ENCODE peak calls at places on chromosomes 4 and X, in ten cellular contexts. G is aorta; Q is upper lobe of right lung; M is Karpas-422; O is sigmoid colon; Y is colonic mucosa; B is effector memory CD4-positive, alpha-beta T cell; D is SK-N-SH; J is CD8-positive, alpha-beta memory T cell; A is ascending aorta. U is an unnamed sample.

GRCh38 chrX:78514852-78515251 is 144.3 kb downstream of the RTL3 start:
- DNase-seq in G (no peak), Q (no peak), M (peak; percentile 41), O (no peak), Y (no peak), B (no peak), D (no peak), J (no peak), A (no peak), U (peak; percentile 76)

GRCh38 chr4:110196206-110196870 is 2.1 kb downstream of the ELOVL6 start:
- DNase-seq in G (peak; percentile 56), Q (peak; percentile 83), M (peak; percentile 80), O (peak; percentile 66), Y (peak; percentile 78), B (no peak), D (peak; percentile 79), J (peak; percentile 57), A (peak; percentile 64), U (peak; percentile 79)

GRCh38 chrX:110992611-110993010 is 103.4 kb upstream of the PAK3 start:
- DNase-seq in G (no peak), Q (no peak), M (peak; percentile 73), O (no peak), Y (peak; percentile 19), B (peak; percentile 3), D (peak; percentile 24), J (peak; percentile 49), A (no peak), U (peak; percentile 65)

GRCh38 chr4:16524911-16525574 is 298.8 kb upstream of the TAPT1 start:
- DNase-seq in G (no peak), Q (no peak), M (no peak), O (no peak), Y (no peak), B (no peak), D (no peak), J (no peak), A (no peak), U (no peak)

GRCh38 chr4:31104596-31104995 is 384.4 kb downstream of the PCDH7 start:
- DNase-seq in G (no peak), Q (no peak), M (no peak), O (no peak), Y (no peak), B (no peak), D (no peak), J (no peak), A (no peak), U (no peak)

GRCh38 chrX:130566028-130566683 is 164.4 kb downstream of the RBMX2 start:
- DNase-seq in G (no peak), Q (no peak), M (no peak), O (no peak), Y (no peak), B (no peak), D (no peak), J (no peak), A (no peak), U (no peak)

GRCh38 chr4:173039617-173040176 is 128.9 kb upstream of the GALNT7 start:
- DNase-seq in G (no peak), Q (no peak), M (no peak), O (no peak), Y (no peak), B (no peak), D (no peak), J (no peak), A (no peak), U (no peak)

GRCh38 chr4:104501290-104501689 is 6.6 kb upstream of the CXXC4 start:
- DNase-seq in G (no peak), Q (no peak), M (no peak), O (no peak), Y (no peak), B (no peak), D (no peak), J (no peak), A (no peak), U (peak; percentile 28)

GRCh38 chrX:40912576-40912975 is 172.7 kb upstream of the USP9X start:
- DNase-seq in G (no peak), Q (no peak), M (no peak), O (no peak), Y (no peak), B (no peak), D (no peak), J (no peak), A (no peak), U (no peak)

GRCh38 chr4:28101583-28101982 is 1240.9 kb downstream of the STIM2 start:
- DNase-seq in G (no peak), Q (no peak), M (no peak), O (no peak), Y (no peak), B (no peak), D (no peak), J (no peak), A (no peak), U (no peak)

GRCh38 chr4:94976371-94977011 is 218.7 kb downstream of the BMPR1B start:
- DNase-seq in G (no peak), Q (no peak), M (no peak), O (no peak), Y (no peak), B (no peak), D (no peak), J (no peak), A (no peak), U (no peak)

GRCh38 chr4:189092596-189092995 is 848.1 kb upstream of the FRG1 start:
- DNase-seq in G (no peak), Q (no peak), M (peak; percentile 58), O (no peak), Y (no peak), B (no peak), D (no peak), J (no peak), A (no peak), U (no peak)

GRCh38 chr4:102037566-102037965 is 247.0 kb downstream of the BANK1 start:
- DNase-seq in G (no peak), Q (no peak), M (no peak), O (no peak), Y (no peak), B (no peak), D (no peak), J (no peak), A (no peak), U (no peak)

GRCh38 chr4:4480205-4480604 is 61.6 kb downstream of the STX18 start:
- DNase-seq in G (no peak), Q (no peak), M (no peak), O (no peak), Y (no peak), B (no peak), D (no peak), J (no peak), A (no peak), U (no peak)

DNA sequence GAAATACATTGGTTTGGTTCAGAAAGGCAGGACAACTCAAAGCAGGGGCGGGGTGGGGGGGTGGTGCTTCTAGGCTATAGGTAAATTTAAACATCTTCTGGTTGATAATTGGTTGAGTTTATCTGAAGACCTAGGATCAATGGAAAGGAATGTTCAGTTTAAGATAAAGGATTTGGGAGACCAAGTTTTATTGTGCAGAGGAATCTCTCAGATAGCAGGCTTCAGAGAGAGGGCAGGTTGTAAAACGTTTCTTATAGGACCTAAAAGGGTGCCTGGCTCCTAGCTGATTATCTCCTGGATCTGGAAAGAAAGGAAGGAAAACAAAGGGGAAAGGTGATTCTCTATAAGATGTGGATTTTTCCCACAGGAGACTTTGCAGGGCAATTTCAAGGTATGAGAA is 94.0 kb downstream of the TMEM47 start:
- DNase-seq in G (no peak), Q (no peak), M (no peak), O (no peak), Y (no peak), B (no peak), D (no peak), J (no peak), A (no peak), U (peak; percentile 19)
- H3K4me1 ChIP-seq in G (no peaks in the 10 kb centered on the region), Q (no peaks in the 10 kb centered on the region), M (no peaks in the 10 kb centered on the region), O (no peaks in the 10 kb centered on the region), Y (no peaks in the 10 kb centered on the region), B (no peaks in the 10 kb centered on the region), D (peaks cover 5% of the 10 kb centered on the region), J (no peaks in the 10 kb centered on the region), A (no peaks in the 10 kb centered on the region), U (peaks cover 11% of the 10 kb centered on the region)

GRCh38 chrX:19866626-19867410 is 20.6 kb downstream of the SH3KBP1 start:
- DNase-seq in G (no peak), Q (no peak), M (no peak), O (no peak), Y (no peak), B (no peak), D (no peak), J (no peak), A (no peak), U (no peak)

GRCh38 chrX:19864736-19865135 is 22.7 kb downstream of the SH3KBP1 start:
- DNase-seq in G (no peak), Q (no peak), M (peak; percentile 86), O (no peak), Y (no peak), B (no peak), D (no peak), J (no peak), A (no peak), U (no peak)

GRCh38 chrX:19867411-19867732 is 20.0 kb downstream of the SH3KBP1 start:
- DNase-seq in G (no peak), Q (no peak), M (no peak), O (no peak), Y (no peak), B (no peak), D (no peak), J (no peak), A (no peak), U (no peak)

GRCh38 chrX:19867938-19868337 is 19.5 kb downstream of the SH3KBP1 start:
- DNase-seq in G (no peak), Q (no peak), M (no peak), O (no peak), Y (no peak), B (no peak), D (no peak), J (no peak), A (no peak), U (no peak)

GRCh38 chrX:19865567-19866363 is 21.6 kb downstream of the SH3KBP1 start:
- DNase-seq in G (no peak), Q (no peak), M (peak; percentile 63), O (no peak), Y (no peak), B (no peak), D (no peak), J (no peak), A (no peak), U (no peak)
- H3K4me3 ChIP-seq in G (no peak overlapping the region), Q (no peak overlapping the region), M (peak overlapping the region; percentile 53), O (no peak overlapping the region), Y (no peak overlapping the region), B (no peak overlapping the region), D (no peak overlapping the region), J (no peak overlapping the region), A (no peak overlapping the region), U (no peak overlapping the region)

DNA sequence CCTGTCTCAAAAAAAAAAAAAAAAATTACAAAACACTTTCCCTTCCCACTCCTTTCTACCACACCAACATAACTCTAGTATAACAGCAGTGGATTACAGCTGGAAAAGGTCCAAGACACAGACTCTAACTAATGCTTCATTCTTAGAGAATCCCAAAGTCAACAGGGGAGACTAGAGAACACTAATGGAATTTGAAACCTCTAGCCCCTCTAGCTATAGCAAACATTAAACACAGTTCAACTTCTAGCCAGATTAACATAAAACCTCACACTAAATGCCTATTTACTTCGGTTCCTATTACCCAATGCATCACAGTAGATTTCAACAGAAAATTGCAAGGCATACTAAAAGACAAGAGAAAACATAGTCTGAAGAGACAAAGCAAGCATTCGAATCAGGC is 10.5 kb upstream of the DHX15 start:
- DNase-seq in G (no peak), Q (no peak), M (no peak), O (no peak), Y (no peak), B (no peak), D (no peak), J (no peak), A (no peak), U (no peak)
- H3K9me3 ChIP-seq in G (peaks cover 2% of the 10 kb centered on the region), Q (no peaks in the 10 kb centered on the region), M (peaks cover 11% of the 10 kb centered on the region), O (no peaks in the 10 kb centered on the region), Y (no peaks in the 10 kb centered on the region), B (no peaks in the 10 kb centered on the region), D (no peaks in the 10 kb centered on the region), J (no peaks in the 10 kb centered on the region), A (no peaks in the 10 kb centered on the region), U (no peaks in the 10 kb centered on the region)

GRCh38 chrX:81957900-81958545 is 756.1 kb downstream of the SH3BGRL start:
- DNase-seq in G (no peak), Q (no peak), M (peak; percentile 68), O (no peak), Y (no peak), B (no peak), D (peak; percentile 24), J (no peak), A (no peak), U (peak; percentile 26)
- H3K4me1 ChIP-seq in G (no peaks in the 10 kb centered on the region), Q (no peaks in the 10 kb centered on the region), M (no peaks in the 10 kb centered on the region), O (no peaks in the 10 kb centered on the region), Y (no peaks in the 10 kb centered on the region), B (no peaks in the 10 kb centered on the region), D (no peaks in the 10 kb centered on the region), J (no peaks in the 10 kb centered on the region), A (no peaks in the 10 kb centered on the region), U (no peaks in the 10 kb centered on the region)

U was measured in neural progenitor cell.